ENCODE peak calls at places on chromosomes 6 and 20, in ten cellular contexts. Q, W, Y, L, I, Z, M, B, K and X are unnamed samples. For H3K9me3, the result is how much of the 10 kb centered on the place peaks cover.

GRCh38 chr6:13641315-13641714 is 26.2 kb downstream of the NOL7 start:
- DNase-seq in W (no peak), L (no peak), Y (peak), I (no peak), B (no peak), K (no peak), M (no peak), Q (no peak), Z (no peak), X (no peak)

GRCh38 chr6:67210450-67210849 is 1424.6 kb upstream of the ADGRB3 start:
- DNase-seq in W (no peak), L (no peak), M (no peak), B (no peak), Z (no peak), Q (no peak), Y (peak), K (no peak), I (peak), X (no peak)

GRCh38 chr6:30219244-30219643 is 6.0 kb upstream of the TRIM26 start:
- DNase-seq in M (no peak), W (no peak), Z (no peak), Q (no peak), B (peak), K (peak), I (peak), L (no peak), Y (peak), X (peak)

GRCh38 chr20:42018979-42019378 is 400.8 kb upstream of the CHD6 start:
- DNase-seq in I (no peak), K (peak), M (no peak), B (no peak), Y (no peak), Z (no peak), W (no peak), L (no peak), Q (no peak), X (peak)

GRCh38 chr20:53774487-53775203 is 181.0 kb upstream of the ZNF217 start:
- DNase-seq in K (no peak), Y (peak), Z (no peak), Q (peak), I (peak), W (peak), B (no peak), M (no peak), L (no peak), X (no peak)

GRCh38 chr6:106609699-106610098 is 19.6 kb downstream of the RTN4IP1 start:
- DNase-seq in Y (peak), I (no peak), Z (no peak), K (peak), M (no peak), Q (peak), W (no peak), B (no peak), L (no peak), X (peak)

GRCh38 chr6:16333580-16333979 is 95.2 kb downstream of the GMPR start:
- DNase-seq in W (no peak), M (no peak), Y (peak), K (no peak), Q (no peak), L (no peak), Z (no peak), I (peak), B (no peak), X (no peak)

GRCh38 chr6:103677290-103677689 is 1182.4 kb downstream of the HACE1 start:
- DNase-seq in K (no peak), Q (no peak), Y (no peak), M (no peak), L (no peak), I (no peak), W (no peak), Z (no peak), B (no peak), X (no peak)

GRCh38 chr20:38874460-38875169 is 51.6 kb upstream of the FAM83D start:
- DNase-seq in B (no peak), K (no peak), W (no peak), Y (no peak), M (no peak), L (no peak), Q (no peak), Z (no peak), I (no peak), X (no peak)

GRCh38 chr6:12058164-12058926 is 46.2 kb downstream of the HIVEP1 start:
- DNase-seq in K (no peak), I (no peak), Y (no peak), Z (no peak), L (no peak), B (no peak), M (no peak), W (no peak), Q (no peak), X (no peak)

GRCh38 chr6:37285861-37286311 is 27.9 kb upstream of the TMEM217 start:
- DNase-seq in Q (no peak), Z (no peak), B (no peak), I (no peak), Y (no peak), K (no peak), L (no peak), M (no peak), W (no peak), X (no peak)

GRCh38 chr6:80767808-80768207 is 661.3 kb downstream of the BCKDHB start:
- DNase-seq in Y (peak), W (peak), Q (peak), B (peak), Z (peak), K (peak), M (no peak), I (peak), L (peak), X (no peak)

GRCh38 chr20:40154514-40154913 is 534.5 kb downstream of the MAFB start:
- DNase-seq in I (no peak), Q (no peak), K (no peak), M (no peak), Y (no peak), W (no peak), Z (no peak), L (no peak), B (no peak), X (no peak)

GRCh38 chr6:157304840-157305675 is 18.3 kb downstream of the TMEM242 start:
- DNase-seq in W (no peak), L (no peak), I (peak), Z (no peak), Y (peak), Q (no peak), K (no peak), M (no peak), B (no peak), X (no peak)

GRCh38 chr6:46263709-46264091 is 92.9 kb upstream of the ENPP5 start:
- DNase-seq in M (no peak), K (no peak), Z (no peak), Q (no peak), L (no peak), I (peak), Y (peak), W (no peak), B (no peak), X (no peak)

GRCh38 chr6:154471609-154472362 is 38.7 kb downstream of the CNKSR3 start:
- DNase-seq in B (no peak), Y (no peak), I (no peak), Q (no peak), K (no peak), M (no peak), L (no peak), W (no peak), Z (no peak), X (no peak)

GRCh38 chr6:31972709-31973350 is 892 bp upstream of the DXO start:
- DNase-seq in M (no peak), I (peak), Q (no peak), L (no peak), W (no peak), B (no peak), K (no peak), Y (peak), Z (no peak), X (no peak)

GRCh38 chr6:10951675-10952282 is 64.9 kb downstream of the SYCP2L start:
- DNase-seq in K (no peak), M (no peak), L (no peak), I (peak), Q (no peak), B (peak), Y (peak), W (no peak), Z (no peak), X (no peak)

GRCh38 chr20:50837532-50838321 is 42.9 kb downstream of the BCAS4 start:
- DNase-seq in W (peak), Q (no peak), Y (peak), B (no peak), K (no peak), L (no peak), Z (peak), M (no peak), I (peak), X (no peak)

DNA sequence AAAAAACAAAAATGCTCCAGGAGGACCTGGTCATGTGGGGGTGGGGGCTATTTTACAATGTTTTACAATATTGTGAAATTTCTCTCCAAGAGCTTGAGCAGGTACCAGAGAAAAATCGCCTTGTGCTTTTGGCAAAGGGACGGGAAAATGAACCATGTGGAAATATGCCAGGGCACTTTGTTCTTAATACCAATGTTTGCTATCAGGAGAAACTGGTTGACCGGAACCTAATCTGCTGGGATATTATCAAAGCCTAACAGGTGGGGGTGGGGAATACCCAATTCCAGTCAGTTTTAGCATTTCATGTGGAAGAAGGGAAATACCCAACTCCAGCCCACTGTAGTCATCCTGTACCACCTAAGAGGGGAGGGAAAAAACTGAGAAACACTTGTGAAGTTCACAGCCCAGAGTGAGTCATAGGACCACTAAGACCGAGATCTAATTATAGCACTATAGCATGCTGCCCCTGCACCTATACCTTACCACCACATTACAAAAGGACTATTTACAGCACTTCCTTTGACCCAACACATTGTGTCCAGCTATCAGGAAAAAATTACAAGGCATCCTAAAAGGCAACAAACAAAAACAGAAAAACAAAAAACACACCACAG is 84.0 kb upstream of the POPDC3 start:
- DNase-seq in W (no peak), I (peak), K (no peak), Q (no peak), B (no peak), M (no peak), Y (no peak), L (no peak), Z (no peak), X (no peak)
- H3K9me3 ChIP-seq in W (under half), I (under half), K (under half), Q (under half), B (under half), M (under half), Y (under half), L (under half), Z (under half), X (under half)

DNA sequence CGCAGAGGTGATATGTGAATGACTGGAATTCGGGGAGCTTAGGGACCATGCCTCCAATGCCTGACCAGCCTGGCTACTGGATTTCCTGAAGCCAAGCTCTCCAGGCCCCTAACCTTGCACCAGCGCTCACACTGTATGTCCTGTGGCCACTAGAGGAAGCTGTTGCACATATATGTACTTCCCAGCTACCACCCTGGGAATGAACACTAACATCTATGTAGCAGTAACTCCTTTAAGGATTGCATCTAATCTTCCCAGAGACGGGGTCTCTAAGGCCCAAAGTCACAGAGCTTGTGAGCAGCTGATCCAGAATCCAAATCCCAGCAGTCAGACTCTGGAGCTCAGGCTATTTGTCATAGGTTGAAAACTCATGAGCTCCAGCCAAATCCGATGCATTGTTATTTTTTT is 20.4 kb upstream of the BPIFB1 start:
- DNase-seq in I (peak), Q (peak), M (no peak), Z (no peak), Y (peak), K (peak), B (peak), W (no peak), L (no peak), X (peak)
- TF ChIP-seq CTCF in I (peak), Q (peak), M (peak), Z (no peak), Y (peak), K (peak), B (peak), W (peak), L (peak), X (peak)

GRCh38 chr6:148472495-148473105 is 130.0 kb downstream of the SASH1 start:
- DNase-seq in K (no peak), Y (no peak), M (no peak), I (peak), Q (no peak), W (no peak), L (no peak), Z (no peak), B (no peak), X (no peak)
- H3K27ac ChIP-seq in K (no peak), Y (no peak), M (no peak), I (peak), Q (no peak), W (peak), L (peak), Z (peak), B (no peak), X (peak)

GRCh38 chr6:159513914-159514313 is 179.1 kb downstream of the SOD2 start:
- DNase-seq in B (no peak), Y (no peak), I (no peak), Z (no peak), K (no peak), L (no peak), W (no peak), Q (no peak), M (no peak), X (no peak)

GRCh38 chr6:159512104-159512503 is 180.9 kb downstream of the SOD2 start:
- DNase-seq in M (no peak), Q (no peak), K (no peak), Z (no peak), W (no peak), Y (no peak), L (no peak), B (no peak), I (no peak), X (no peak)

GRCh38 chr6:159510141-159510540 is 182.9 kb downstream of the SOD2 start:
- DNase-seq in Z (no peak), I (no peak), M (no peak), B (no peak), Q (no peak), W (no peak), K (no peak), L (no peak), Y (no peak), X (no peak)

GRCh38 chr6:159512571-159512970 is 180.5 kb downstream of the SOD2 start:
- DNase-seq in Y (no peak), Z (no peak), I (no peak), Q (no peak), L (no peak), B (no peak), K (no peak), M (no peak), W (no peak), X (no peak)

DNA sequence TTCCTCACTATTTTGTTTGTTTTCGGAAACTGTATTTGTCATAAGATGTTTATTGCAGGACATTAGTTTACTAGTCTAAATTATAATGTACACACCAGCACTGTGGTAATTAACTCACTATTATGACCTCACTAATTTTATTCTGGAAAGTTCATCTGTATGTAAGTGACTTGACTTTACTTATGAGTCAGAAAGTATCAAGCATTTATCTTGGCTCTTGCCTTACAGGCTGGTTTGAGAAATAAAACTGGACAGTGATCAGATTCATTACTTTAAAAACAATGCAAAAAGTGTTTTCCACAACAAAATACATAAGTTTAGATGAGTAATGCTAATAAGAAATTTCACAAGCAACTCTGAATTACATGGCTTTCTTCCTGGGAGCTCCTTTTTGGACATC is 180.0 kb downstream of the SOD2 start:
- DNase-seq in K (no peak), W (no peak), Q (no peak), L (no peak), I (no peak), Z (no peak), M (no peak), Y (no peak), B (no peak), X (no peak)
- H3K9me3 ChIP-seq in K (under half), W (under half), Q (under half), L (under half), I (under half), Z (under half), M (under half), Y (under half), B (under half), X (under half)

GRCh38 chr20:22386300-22386623 is 198.1 kb downstream of the FOXA2 start:
- DNase-seq in K (no peak), L (no peak), Q (no peak), W (no peak), Z (no peak), B (no peak), I (no peak), M (no peak), Y (no peak), X (no peak)

GRCh38 chr20:22384978-22385377 is 199.4 kb downstream of the FOXA2 start:
- DNase-seq in W (no peak), K (no peak), I (no peak), Z (no peak), M (no peak), Y (no peak), L (no peak), Q (no peak), B (no peak), X (no peak)

GRCh38 chr20:22387452-22387851 is 196.9 kb downstream of the FOXA2 start:
- DNase-seq in K (no peak), Z (no peak), B (no peak), L (no peak), W (no peak), Y (no peak), I (no peak), M (no peak), Q (no peak), X (no peak)

GRCh38 chr20:22383156-22383555 is 201.2 kb downstream of the FOXA2 start:
- DNase-seq in Y (peak), L (no peak), Q (no peak), B (no peak), M (no peak), I (peak), K (no peak), Z (no peak), W (no peak), X (no peak)

GRCh38 chr20:22385602-22386299 is 198.6 kb downstream of the FOXA2 start:
- DNase-seq in M (no peak), K (no peak), I (no peak), Y (peak), Z (no peak), B (no peak), Q (no peak), W (no peak), L (no peak), X (no peak)
- TF ChIP-seq CTCF in M (no peak), K (peak), I (no peak), Y (peak), Z (no peak), B (peak), Q (peak), W (no peak), L (no peak), X (peak)

GRCh38 chr6:43180985-43181384 is 1.0 kb upstream of the CUL9 start:
- DNase-seq in B (no peak), W (no peak), K (no peak), Q (no peak), L (no peak), I (peak), M (no peak), Z (no peak), Y (no peak), X (no peak)

GRCh38 chr6:43181621-43181941 is 415 bp upstream of the CUL9 start:
- DNase-seq in M (no peak), I (no peak), L (no peak), Y (no peak), K (no peak), Z (no peak), W (no peak), B (no peak), Q (no peak), X (no peak)

GRCh38 chr6:43178150-43178549 is 3.8 kb upstream of the CUL9 start:
- DNase-seq in K (no peak), Q (no peak), Z (no peak), W (no peak), Y (no peak), I (no peak), M (no peak), L (no peak), B (no peak), X (no peak)

GRCh38 chr6:43178951-43179830 is 2.8 kb upstream of the CUL9 start:
- DNase-seq in Q (no peak), Z (no peak), I (no peak), B (no peak), K (no peak), L (no peak), W (no peak), M (no peak), Y (no peak), X (no peak)

DNA sequence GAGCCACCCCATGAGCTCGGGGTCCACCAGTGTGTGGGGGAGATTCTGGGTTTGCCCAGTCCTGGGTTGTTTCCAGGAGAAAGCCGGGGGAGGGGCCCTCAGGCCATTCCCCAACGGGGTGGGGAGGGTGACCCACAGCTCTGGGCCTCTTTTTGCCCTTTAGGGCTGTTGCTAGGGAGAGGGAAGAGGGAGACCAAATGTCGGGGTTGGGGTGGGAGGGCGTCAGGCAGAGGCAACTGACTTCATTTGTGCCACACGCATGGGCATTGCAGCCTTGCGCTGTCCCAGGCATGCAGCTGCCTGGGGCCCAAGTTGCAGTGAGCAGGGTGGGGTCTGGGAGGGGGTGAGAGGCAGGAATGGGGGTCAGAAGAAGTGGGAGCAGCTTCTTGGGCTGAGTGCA is 1.9 kb upstream of the CUL9 start:
- DNase-seq in W (no peak), I (no peak), M (no peak), Q (no peak), B (no peak), Z (no peak), L (no peak), Y (no peak), K (no peak), X (no peak)
- H3K27ac ChIP-seq in W (peak), I (no peak), M (peak), Q (no peak), B (no peak), Z (no peak), L (no peak), Y (peak), K (no peak), X (no peak)

DNA sequence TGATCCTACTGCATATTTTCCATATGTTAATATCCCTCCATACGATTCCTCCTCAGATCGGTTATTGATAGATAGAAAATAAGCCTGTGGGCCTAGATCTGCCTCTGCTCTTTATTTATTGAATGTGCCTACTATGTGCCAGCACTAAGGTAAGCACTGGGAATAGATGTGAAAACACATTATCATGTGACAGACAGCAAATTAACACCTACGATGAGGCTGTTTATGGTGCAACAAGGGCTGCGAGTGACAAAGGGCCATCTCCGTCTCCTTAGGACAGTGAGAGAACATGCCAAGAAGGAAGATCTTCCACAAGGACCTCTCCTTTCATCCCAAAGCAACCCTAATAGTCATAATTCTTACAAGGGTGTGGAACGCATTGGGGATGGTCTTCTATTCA is 90.5 kb downstream of the MYB start:
- DNase-seq in L (no peak), Z (no peak), M (no peak), Y (no peak), K (no peak), W (no peak), B (no peak), I (no peak), Q (no peak), X (peak)
- H3K9me3 ChIP-seq in L (under half), Z (under half), M (under half), Y (under half), K (under half), W (under half), B (under half), I (under half), Q (under half), X (under half)

DNA sequence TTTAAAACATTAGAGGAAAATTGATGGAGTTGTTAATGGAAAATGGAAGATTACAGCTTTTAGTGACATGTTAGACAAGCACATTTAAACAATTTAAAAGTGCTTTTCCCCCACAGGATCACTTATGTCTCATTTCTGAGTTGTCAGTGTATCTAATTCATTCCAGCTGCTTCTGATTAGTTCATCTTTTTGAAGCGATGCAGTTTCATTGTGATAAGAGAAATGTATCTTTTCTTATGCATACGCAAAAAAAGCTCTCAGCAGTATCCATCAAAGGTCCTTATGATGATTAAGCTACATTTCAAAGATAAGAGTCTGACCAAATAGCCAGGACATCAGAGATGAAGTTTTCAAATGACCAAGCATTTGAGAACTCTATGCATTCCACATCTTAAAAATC is 572.6 kb upstream of the SYNCRIP start:
- DNase-seq in L (no peak), W (no peak), M (no peak), Y (no peak), I (no peak), K (no peak), Q (no peak), Z (no peak), B (no peak), X (no peak)
- TF ChIP-seq CTCF in L (no peak), W (no peak), M (no peak), Y (no peak), I (no peak), K (no peak), Q (no peak), Z (no peak), B (no peak), X (no peak)